ENCODE peak calls at places on chromosome 22, in five cellular contexts. One of them, this sample, is unnamed.

GRCh38 chr22:39898997-39899396 is 1.9 kb upstream of the GRAP2 start:
- DNase-seq in CD8-positive, alpha-beta memory T cell: no peak
- DNase-seq in aorta: no peak
- DNase-seq in lower lobe of right lung: no peak
- DNase-seq in Caco-2: no peak
- DNase-seq in this sample: no peak

GRCh38 chr22:33162196-33162595 is 104.0 kb upstream of the SYN3 start:
- DNase-seq in CD8-positive, alpha-beta memory T cell: no peak
- DNase-seq in aorta: no peak
- DNase-seq in lower lobe of right lung: no peak
- DNase-seq in Caco-2: no peak
- DNase-seq in this sample: no peak

GRCh38 chr22:44578516-44579230 is 80.6 kb upstream of the RTL6 start:
- DNase-seq in CD8-positive, alpha-beta memory T cell: no peak
- DNase-seq in aorta: peak; percentile 62
- DNase-seq in lower lobe of right lung: peak; percentile 18
- DNase-seq in Caco-2: no peak
- DNase-seq in this sample: peak; percentile 16

GRCh38 chr22:49810363-49811013 is 17.2 kb downstream of the BRD1 start:
- DNase-seq in CD8-positive, alpha-beta memory T cell: no peak
- DNase-seq in aorta: peak; percentile 41
- DNase-seq in lower lobe of right lung: peak; percentile 18
- DNase-seq in Caco-2: no peak
- DNase-seq in this sample: no peak

GRCh38 chr22:50011447-50012200 is 941 bp downstream of the IL17REL start:
- DNase-seq in CD8-positive, alpha-beta memory T cell: no peak
- DNase-seq in aorta: peak; percentile 62
- DNase-seq in lower lobe of right lung: peak; percentile 53
- DNase-seq in Caco-2: no peak
- DNase-seq in this sample: no peak

GRCh38 chr22:31260474-31260856 is 31.8 kb downstream of the PIK3IP1 start:
- DNase-seq in CD8-positive, alpha-beta memory T cell: no peak
- DNase-seq in aorta: no peak
- DNase-seq in lower lobe of right lung: no peak
- DNase-seq in Caco-2: no peak
- DNase-seq in this sample: no peak

GRCh38 chr22:19463491-19464469 is 15.2 kb downstream of the UFD1 start:
- DNase-seq in CD8-positive, alpha-beta memory T cell: no peak
- DNase-seq in aorta: no peak
- DNase-seq in lower lobe of right lung: no peak
- DNase-seq in Caco-2: no peak
- DNase-seq in this sample: no peak

GRCh38 chr22:19886605-19887250 is 32.1 kb upstream of the GNB1L start:
- DNase-seq in CD8-positive, alpha-beta memory T cell: peak; percentile 13
- DNase-seq in aorta: peak; percentile 76
- DNase-seq in lower lobe of right lung: peak; percentile 79
- DNase-seq in Caco-2: no peak
- DNase-seq in this sample: peak; percentile 91

GRCh38 chr22:36629320-36629719 is 74.2 kb downstream of the CACNG2 start:
- DNase-seq in CD8-positive, alpha-beta memory T cell: no peak
- DNase-seq in aorta: no peak
- DNase-seq in lower lobe of right lung: no peak
- DNase-seq in Caco-2: no peak
- DNase-seq in this sample: no peak

GRCh38 chr22:19757140-19757984 is 3.2 kb upstream of the TBX1 start:
- DNase-seq in CD8-positive, alpha-beta memory T cell: no peak
- DNase-seq in aorta: no peak
- DNase-seq in lower lobe of right lung: no peak
- DNase-seq in Caco-2: no peak
- DNase-seq in this sample: no peak

GRCh38 chr22:32534252-32535215 is 59.9 kb downstream of the FBXO7 start:
- DNase-seq in CD8-positive, alpha-beta memory T cell: no peak
- DNase-seq in aorta: peak; percentile 57
- DNase-seq in lower lobe of right lung: no peak
- DNase-seq in Caco-2: peak; percentile 69
- DNase-seq in this sample: no peak

GRCh38 chr22:40560551-40560950 is 76.0 kb downstream of the MRTFA start:
- DNase-seq in CD8-positive, alpha-beta memory T cell: no peak
- DNase-seq in aorta: no peak
- DNase-seq in lower lobe of right lung: no peak
- DNase-seq in Caco-2: no peak
- DNase-seq in this sample: no peak

GRCh38 chr22:32590556-32590955 is 115.9 kb downstream of the FBXO7 start:
- DNase-seq in CD8-positive, alpha-beta memory T cell: no peak
- DNase-seq in aorta: no peak
- DNase-seq in lower lobe of right lung: no peak
- DNase-seq in Caco-2: no peak
- DNase-seq in this sample: no peak

GRCh38 chr22:20436309-20437252 is 1.0 kb downstream of the SCARF2 start:
- DNase-seq in CD8-positive, alpha-beta memory T cell: no peak
- DNase-seq in aorta: peak; percentile 87
- DNase-seq in lower lobe of right lung: peak; percentile 50
- DNase-seq in Caco-2: no peak
- DNase-seq in this sample: peak; percentile 80

GRCh38 chr22:45834795-45835194 is 142.2 kb downstream of the WNT7B start:
- DNase-seq in CD8-positive, alpha-beta memory T cell: no peak
- DNase-seq in aorta: no peak
- DNase-seq in lower lobe of right lung: no peak
- DNase-seq in Caco-2: no peak
- DNase-seq in this sample: no peak

GRCh38 chr22:45551310-45552016 is 48.8 kb downstream of the FBLN1 start:
- DNase-seq in CD8-positive, alpha-beta memory T cell: peak; percentile 31
- DNase-seq in aorta: no peak
- DNase-seq in lower lobe of right lung: no peak
- DNase-seq in Caco-2: no peak
- DNase-seq in this sample: no peak

GRCh38 chr22:20380486-20380885 is 13.5 kb upstream of the ZNF74 start:
- DNase-seq in CD8-positive, alpha-beta memory T cell: no peak
- DNase-seq in aorta: no peak
- DNase-seq in lower lobe of right lung: no peak
- DNase-seq in Caco-2: no peak
- DNase-seq in this sample: no peak

GRCh38 chr22:40030757-40031092 is 36.0 kb downstream of the FAM83F start:
- DNase-seq in CD8-positive, alpha-beta memory T cell: no peak
- DNase-seq in aorta: peak; percentile 30
- DNase-seq in lower lobe of right lung: no peak
- DNase-seq in Caco-2: no peak
- DNase-seq in this sample: peak; percentile 20

GRCh38 chr22:41285820-41286638 is at the start of gene RANGAP1:
- DNase-seq in CD8-positive, alpha-beta memory T cell: peak; percentile 98
- DNase-seq in aorta: peak; percentile 99
- DNase-seq in lower lobe of right lung: peak; percentile 99
- DNase-seq in Caco-2: peak; percentile 98
- DNase-seq in this sample: peak; percentile 100

GRCh38 chr22:41030891-41031290 is 61.5 kb upstream of the EP300 start:
- DNase-seq in CD8-positive, alpha-beta memory T cell: no peak
- DNase-seq in aorta: no peak
- DNase-seq in lower lobe of right lung: no peak
- DNase-seq in Caco-2: no peak
- DNase-seq in this sample: no peak

GRCh38 chr22:24969588-24970301 is 17.2 kb downstream of the KIAA1671 start:
- DNase-seq in CD8-positive, alpha-beta memory T cell: no peak
- DNase-seq in aorta: no peak
- DNase-seq in lower lobe of right lung: no peak
- DNase-seq in Caco-2: no peak
- DNase-seq in this sample: no peak

GRCh38 chr22:48972979-48973693 is 854.5 kb downstream of the BRD1 start:
- DNase-seq in CD8-positive, alpha-beta memory T cell: no peak
- DNase-seq in aorta: peak; percentile 53
- DNase-seq in lower lobe of right lung: no peak
- DNase-seq in Caco-2: no peak
- DNase-seq in this sample: no peak

GRCh38 chr22:50469377-50470305 is 5.2 kb downstream of the SBF1 start:
- DNase-seq in CD8-positive, alpha-beta memory T cell: peak; percentile 99
- DNase-seq in aorta: no peak
- DNase-seq in lower lobe of right lung: peak; percentile 82
- DNase-seq in Caco-2: peak; percentile 62
- DNase-seq in this sample: peak; percentile 98

GRCh38 chr22:36191106-36191836 is 10.3 kb downstream of the APOL4 start:
- DNase-seq in CD8-positive, alpha-beta memory T cell: no peak
- DNase-seq in aorta: peak; percentile 80
- DNase-seq in lower lobe of right lung: no peak
- DNase-seq in Caco-2: no peak
- DNase-seq in this sample: no peak

GRCh38 chr22:50481440-50482106 is at the start of gene ADM2:
- DNase-seq in CD8-positive, alpha-beta memory T cell: peak; percentile 57
- DNase-seq in aorta: no peak
- DNase-seq in lower lobe of right lung: peak; percentile 70
- DNase-seq in Caco-2: no peak
- DNase-seq in this sample: peak; percentile 93

GRCh38 chr22:35900483-35901168 is 128.0 kb downstream of the RBFOX2 start:
- DNase-seq in CD8-positive, alpha-beta memory T cell: peak; percentile 9
- DNase-seq in aorta: no peak
- DNase-seq in lower lobe of right lung: no peak
- DNase-seq in Caco-2: peak; percentile 55
- DNase-seq in this sample: no peak

GRCh38 chr22:26903030-26903856 is 245.9 kb downstream of the MIAT start:
- DNase-seq in CD8-positive, alpha-beta memory T cell: no peak
- DNase-seq in aorta: no peak
- DNase-seq in lower lobe of right lung: no peak
- DNase-seq in Caco-2: no peak
- DNase-seq in this sample: no peak

GRCh38 chr22:27801197-27801615 is 350 bp downstream of the MN1 start:
- DNase-seq in CD8-positive, alpha-beta memory T cell: peak; percentile 30
- DNase-seq in aorta: no peak
- DNase-seq in lower lobe of right lung: no peak
- DNase-seq in Caco-2: no peak
- DNase-seq in this sample: no peak

GRCh38 chr22:49207008-49207775 is 620.5 kb downstream of the BRD1 start:
- DNase-seq in CD8-positive, alpha-beta memory T cell: no peak
- DNase-seq in aorta: peak; percentile 35
- DNase-seq in lower lobe of right lung: no peak
- DNase-seq in Caco-2: peak; percentile 12
- DNase-seq in this sample: peak; percentile 40

GRCh38 chr22:27825174-27825573 is 23.6 kb upstream of the MN1 start:
- DNase-seq in CD8-positive, alpha-beta memory T cell: no peak
- DNase-seq in aorta: no peak
- DNase-seq in lower lobe of right lung: no peak
- DNase-seq in Caco-2: no peak
- DNase-seq in this sample: no peak

GRCh38 chr22:45966320-45966891 is 10.6 kb downstream of the WNT7B start:
- DNase-seq in CD8-positive, alpha-beta memory T cell: no peak
- DNase-seq in aorta: no peak
- DNase-seq in lower lobe of right lung: no peak
- DNase-seq in Caco-2: no peak
- DNase-seq in this sample: no peak

GRCh38 chr22:37043828-37044538 is 7.6 kb upstream of the KCTD17 start:
- DNase-seq in CD8-positive, alpha-beta memory T cell: no peak
- DNase-seq in aorta: no peak
- DNase-seq in lower lobe of right lung: peak; percentile 88
- DNase-seq in Caco-2: peak; percentile 88
- DNase-seq in this sample: peak; percentile 89

GRCh38 chr22:46923394-46923793 is 160.9 kb downstream of the TBC1D22A start:
- DNase-seq in CD8-positive, alpha-beta memory T cell: no peak
- DNase-seq in aorta: no peak
- DNase-seq in lower lobe of right lung: no peak
- DNase-seq in Caco-2: no peak
- DNase-seq in this sample: no peak

DNA sequence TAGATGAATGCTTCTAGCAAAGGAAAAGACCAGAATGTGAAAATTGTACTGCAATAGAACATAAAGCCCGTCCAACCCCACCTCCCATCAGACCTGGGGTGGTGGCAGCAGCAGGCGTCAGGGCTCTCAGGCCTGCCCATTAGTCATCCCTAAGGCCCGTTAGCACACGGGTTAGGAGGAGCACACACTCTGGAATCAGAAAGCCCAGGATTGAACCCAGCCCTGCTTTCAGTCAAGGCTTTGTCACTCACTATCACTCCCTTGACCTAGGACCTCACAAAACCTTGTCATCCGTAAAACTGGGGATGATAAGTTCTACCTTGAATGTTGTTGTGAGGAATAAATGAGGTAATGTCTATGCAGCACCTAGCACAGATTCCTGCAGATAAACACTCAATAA is 26.9 kb downstream of the MICAL3 start:
- DNase-seq in CD8-positive, alpha-beta memory T cell: no peak
- DNase-seq in aorta: no peak
- DNase-seq in lower lobe of right lung: no peak
- DNase-seq in Caco-2: no peak
- DNase-seq in this sample: no peak
- H3K4me1 ChIP-seq in CD8-positive, alpha-beta memory T cell: peaks cover 28% of the 10 kb centered on the region
- H3K4me1 ChIP-seq in aorta: no peaks in the 10 kb centered on the region
- H3K4me1 ChIP-seq in lower lobe of right lung: peaks cover 25% of the 10 kb centered on the region
- H3K4me1 ChIP-seq in Caco-2: peaks cover 3% of the 10 kb centered on the region
- H3K4me1 ChIP-seq in this sample: peaks cover 48% of the 10 kb centered on the region

GRCh38 chr22:43005106-43005505 is 9.8 kb downstream of the PACSIN2 start:
- DNase-seq in CD8-positive, alpha-beta memory T cell: no peak
- DNase-seq in aorta: no peak
- DNase-seq in lower lobe of right lung: peak; percentile 9
- DNase-seq in Caco-2: no peak
- DNase-seq in this sample: no peak

GRCh38 chr22:43004362-43005035 is 10.4 kb downstream of the PACSIN2 start:
- DNase-seq in CD8-positive, alpha-beta memory T cell: no peak
- DNase-seq in aorta: peak; percentile 55
- DNase-seq in lower lobe of right lung: peak; percentile 59
- DNase-seq in Caco-2: peak; percentile 48
- DNase-seq in this sample: peak; percentile 58

GRCh38 chr22:43001271-43002197 is 13.4 kb downstream of the PACSIN2 start:
- DNase-seq in CD8-positive, alpha-beta memory T cell: no peak
- DNase-seq in aorta: peak; percentile 62
- DNase-seq in lower lobe of right lung: peak; percentile 67
- DNase-seq in Caco-2: no peak
- DNase-seq in this sample: no peak

GRCh38 chr22:43000441-43001175 is 14.3 kb downstream of the PACSIN2 start:
- DNase-seq in CD8-positive, alpha-beta memory T cell: no peak
- DNase-seq in aorta: peak; percentile 75
- DNase-seq in lower lobe of right lung: peak; percentile 38
- DNase-seq in Caco-2: no peak
- DNase-seq in this sample: no peak

DNA sequence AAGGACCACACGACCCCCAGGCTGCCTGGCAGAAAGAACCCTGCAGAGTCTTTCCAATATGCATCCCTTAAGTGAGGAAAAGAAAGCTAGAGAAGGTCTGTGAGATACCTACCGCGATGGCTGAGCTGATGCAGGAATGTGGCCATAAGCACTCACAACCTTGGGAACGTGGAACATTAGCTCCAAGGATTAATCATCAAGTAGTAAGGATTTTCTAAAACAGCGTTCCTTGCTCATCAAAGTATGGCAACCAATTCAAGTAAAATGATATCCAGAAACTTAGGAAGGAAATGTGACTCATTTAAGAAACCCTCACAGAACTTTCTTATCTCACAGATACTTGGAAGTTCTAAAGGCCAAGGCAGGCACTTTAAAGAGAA is 12.8 kb downstream of the PACSIN2 start:
- DNase-seq in CD8-positive, alpha-beta memory T cell: no peak
- DNase-seq in aorta: peak; percentile 55
- DNase-seq in lower lobe of right lung: no peak
- DNase-seq in Caco-2: no peak
- DNase-seq in this sample: no peak
- H3K4me1 ChIP-seq in CD8-positive, alpha-beta memory T cell: peaks cover 20% of the 10 kb centered on the region
- H3K4me1 ChIP-seq in aorta: peaks cover 14% of the 10 kb centered on the region
- H3K4me1 ChIP-seq in lower lobe of right lung: peaks cover 80% of the 10 kb centered on the region
- H3K4me1 ChIP-seq in Caco-2: peaks cover 78% of the 10 kb centered on the region
- H3K4me1 ChIP-seq in this sample: peaks cover 22% of the 10 kb centered on the region

GRCh38 chr22:29032584-29032983 is 29.0 kb downstream of the C22orf31 start:
- DNase-seq in CD8-positive, alpha-beta memory T cell: no peak
- DNase-seq in aorta: no peak
- DNase-seq in lower lobe of right lung: no peak
- DNase-seq in Caco-2: no peak
- DNase-seq in this sample: no peak
- H3K4me1 ChIP-seq in CD8-positive, alpha-beta memory T cell: peaks cover 6% of the 10 kb centered on the region
- H3K4me1 ChIP-seq in aorta: no peaks in the 10 kb centered on the region
- H3K4me1 ChIP-seq in lower lobe of right lung: peaks cover 53% of the 10 kb centered on the region
- H3K4me1 ChIP-seq in Caco-2: peaks cover 36% of the 10 kb centered on the region
- H3K4me1 ChIP-seq in this sample: peaks cover 16% of the 10 kb centered on the region

GRCh38 chr22:38700789-38701628 is at the start of gene JOSD1:
- DNase-seq in CD8-positive, alpha-beta memory T cell: peak; percentile 99
- DNase-seq in aorta: peak; percentile 99
- DNase-seq in lower lobe of right lung: peak; percentile 96
- DNase-seq in Caco-2: peak; percentile 94
- DNase-seq in this sample: peak; percentile 99
- H3K4me1 ChIP-seq in CD8-positive, alpha-beta memory T cell: peaks cover 59% of the 10 kb centered on the region
- H3K4me1 ChIP-seq in aorta: peaks cover 11% of the 10 kb centered on the region
- H3K4me1 ChIP-seq in lower lobe of right lung: peaks cover 56% of the 10 kb centered on the region
- H3K4me1 ChIP-seq in Caco-2: peaks cover 31% of the 10 kb centered on the region
- H3K4me1 ChIP-seq in this sample: peaks cover 66% of the 10 kb centered on the region

This sample was measured in spleen.